ENCODE peak calls at places on chromosomes 13 and 19, in eight cellular contexts. One of them, this sample, is unnamed.

GRCh38 chr13:74136089-74136658 is 2.0 kb upstream of the KLF12 start:
- DNase-seq in RWPE1: peak; percentile 16
- DNase-seq in lower lobe of right lung: no peak
- DNase-seq in AG09319: no peak
- DNase-seq in mammary epithelial cell: peak; percentile 67
- DNase-seq in cardiac fibroblast: peak; percentile 59
- DNase-seq in WTC11: peak; percentile 35
- DNase-seq in cardiac muscle cell: peak; percentile 60
- DNase-seq in this sample: peak; percentile 61

GRCh38 chr13:41651413-41652068 is 194.2 kb downstream of the RGCC start:
- DNase-seq in RWPE1: no peak
- DNase-seq in lower lobe of right lung: no peak
- DNase-seq in AG09319: no peak
- DNase-seq in mammary epithelial cell: peak; percentile 8
- DNase-seq in cardiac fibroblast: peak; percentile 32
- DNase-seq in WTC11: no peak
- DNase-seq in cardiac muscle cell: peak; percentile 19
- DNase-seq in this sample: no peak

GRCh38 chr19:45753548-45753947 is 15.5 kb downstream of the SIX5 start:
- DNase-seq in RWPE1: no peak
- DNase-seq in lower lobe of right lung: no peak
- DNase-seq in AG09319: no peak
- DNase-seq in mammary epithelial cell: no peak
- DNase-seq in cardiac fibroblast: no peak
- DNase-seq in WTC11: peak; percentile 73
- DNase-seq in cardiac muscle cell: no peak
- DNase-seq in this sample: no peak

GRCh38 chr19:3833578-3834348 is 35.1 kb downstream of the ZFR2 start:
- DNase-seq in RWPE1: no peak
- DNase-seq in lower lobe of right lung: no peak
- DNase-seq in AG09319: no peak
- DNase-seq in mammary epithelial cell: no peak
- DNase-seq in cardiac fibroblast: no peak
- DNase-seq in WTC11: no peak
- DNase-seq in cardiac muscle cell: no peak
- DNase-seq in this sample: no peak

GRCh38 chr13:113291997-113292862 is 4.8 kb upstream of the LAMP1 start:
- DNase-seq in RWPE1: no peak
- DNase-seq in lower lobe of right lung: peak; percentile 66
- DNase-seq in AG09319: no peak
- DNase-seq in mammary epithelial cell: peak; percentile 22
- DNase-seq in cardiac fibroblast: peak; percentile 22
- DNase-seq in WTC11: no peak
- DNase-seq in cardiac muscle cell: peak; percentile 27
- DNase-seq in this sample: peak; percentile 3

GRCh38 chr19:42252365-42253244 is 2.3 kb downstream of the ERF start:
- DNase-seq in RWPE1: no peak
- DNase-seq in lower lobe of right lung: no peak
- DNase-seq in AG09319: no peak
- DNase-seq in mammary epithelial cell: peak; percentile 66
- DNase-seq in cardiac fibroblast: peak; percentile 50
- DNase-seq in WTC11: no peak
- DNase-seq in cardiac muscle cell: peak; percentile 68
- DNase-seq in this sample: peak; percentile 66

GRCh38 chr19:14683439-14683838 is 6.4 kb upstream of the ZNF333 start:
- DNase-seq in RWPE1: no peak
- DNase-seq in lower lobe of right lung: no peak
- DNase-seq in AG09319: no peak
- DNase-seq in mammary epithelial cell: no peak
- DNase-seq in cardiac fibroblast: no peak
- DNase-seq in WTC11: no peak
- DNase-seq in cardiac muscle cell: no peak
- DNase-seq in this sample: no peak

GRCh38 chr13:42040730-42041016 is 7.8 kb upstream of the DGKH start:
- DNase-seq in RWPE1: no peak
- DNase-seq in lower lobe of right lung: no peak
- DNase-seq in AG09319: no peak
- DNase-seq in mammary epithelial cell: no peak
- DNase-seq in cardiac fibroblast: no peak
- DNase-seq in WTC11: no peak
- DNase-seq in cardiac muscle cell: no peak
- DNase-seq in this sample: no peak

GRCh38 chr19:3124630-3125029 is 11.2 kb upstream of the GNA15 start:
- DNase-seq in RWPE1: no peak
- DNase-seq in lower lobe of right lung: no peak
- DNase-seq in AG09319: no peak
- DNase-seq in mammary epithelial cell: no peak
- DNase-seq in cardiac fibroblast: no peak
- DNase-seq in WTC11: no peak
- DNase-seq in cardiac muscle cell: no peak
- DNase-seq in this sample: no peak

GRCh38 chr19:5949792-5950305 is 28.1 kb downstream of the RANBP3 start:
- DNase-seq in RWPE1: no peak
- DNase-seq in lower lobe of right lung: peak; percentile 86
- DNase-seq in AG09319: no peak
- DNase-seq in mammary epithelial cell: no peak
- DNase-seq in cardiac fibroblast: no peak
- DNase-seq in WTC11: no peak
- DNase-seq in cardiac muscle cell: no peak
- DNase-seq in this sample: no peak

GRCh38 chr19:19033426-19034203 is at the start of the genes ARMC6 and SUGP2:
- DNase-seq in RWPE1: peak; percentile 97
- DNase-seq in lower lobe of right lung: peak; percentile 90
- DNase-seq in AG09319: peak; percentile 60
- DNase-seq in mammary epithelial cell: peak; percentile 84
- DNase-seq in cardiac fibroblast: peak; percentile 91
- DNase-seq in WTC11: peak; percentile 85
- DNase-seq in cardiac muscle cell: peak; percentile 91
- DNase-seq in this sample: peak; percentile 75

GRCh38 chr19:55362174-55362989 is 678 bp downstream of the GARIN5B start:
- DNase-seq in RWPE1: no peak
- DNase-seq in lower lobe of right lung: no peak
- DNase-seq in AG09319: no peak
- DNase-seq in mammary epithelial cell: no peak
- DNase-seq in cardiac fibroblast: no peak
- DNase-seq in WTC11: no peak
- DNase-seq in cardiac muscle cell: no peak
- DNase-seq in this sample: no peak

GRCh38 chr13:111531505-111531904 is 211.1 kb downstream of the TEX29 start:
- DNase-seq in RWPE1: no peak
- DNase-seq in lower lobe of right lung: no peak
- DNase-seq in AG09319: no peak
- DNase-seq in mammary epithelial cell: no peak
- DNase-seq in cardiac fibroblast: peak; percentile 3
- DNase-seq in WTC11: no peak
- DNase-seq in cardiac muscle cell: peak; percentile 2
- DNase-seq in this sample: peak; percentile 7

GRCh38 chr19:19900124-19900523 is 622 bp upstream of the ZNF93 start:
- DNase-seq in RWPE1: no peak
- DNase-seq in lower lobe of right lung: no peak
- DNase-seq in AG09319: peak; percentile 44
- DNase-seq in mammary epithelial cell: peak; percentile 40
- DNase-seq in cardiac fibroblast: peak; percentile 40
- DNase-seq in WTC11: no peak
- DNase-seq in cardiac muscle cell: peak; percentile 78
- DNase-seq in this sample: peak; percentile 46

GRCh38 chr19:51692065-51692915 is 840 bp upstream of the SPACA6 start:
- DNase-seq in RWPE1: no peak
- DNase-seq in lower lobe of right lung: no peak
- DNase-seq in AG09319: no peak
- DNase-seq in mammary epithelial cell: no peak
- DNase-seq in cardiac fibroblast: no peak
- DNase-seq in WTC11: no peak
- DNase-seq in cardiac muscle cell: no peak
- DNase-seq in this sample: no peak

GRCh38 chr19:41928221-41928683 is at the start of gene ERFL:
- DNase-seq in RWPE1: no peak
- DNase-seq in lower lobe of right lung: no peak
- DNase-seq in AG09319: no peak
- DNase-seq in mammary epithelial cell: no peak
- DNase-seq in cardiac fibroblast: no peak
- DNase-seq in WTC11: no peak
- DNase-seq in cardiac muscle cell: no peak
- DNase-seq in this sample: no peak

DNA sequence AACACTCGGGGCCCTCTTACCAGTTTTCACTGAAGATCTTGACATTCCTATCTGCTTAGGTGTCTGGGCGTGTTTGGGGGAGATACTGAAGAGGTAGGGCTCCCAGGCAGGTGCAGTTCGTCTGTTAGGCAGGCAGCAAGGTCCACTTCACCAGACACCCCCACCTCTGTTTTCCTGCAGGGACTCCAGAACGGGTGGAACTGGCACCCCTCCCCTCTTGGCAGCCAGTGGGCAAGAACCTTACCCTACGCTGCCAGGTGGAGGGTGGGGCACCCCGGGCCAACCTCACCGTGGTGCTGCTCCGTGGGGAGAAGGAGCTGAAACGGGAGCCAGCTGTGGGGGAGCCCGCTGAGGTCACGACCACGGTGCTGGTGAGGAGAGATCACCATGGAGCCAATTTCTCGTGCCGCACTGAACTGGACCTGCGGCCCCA is 3.4 kb upstream of the ICAM4 start:
- DNase-seq in RWPE1: no peak
- DNase-seq in lower lobe of right lung: peak; percentile 80
- DNase-seq in AG09319: no peak
- DNase-seq in mammary epithelial cell: peak; percentile 29
- DNase-seq in cardiac fibroblast: no peak
- DNase-seq in WTC11: no peak
- DNase-seq in cardiac muscle cell: no peak
- DNase-seq in this sample: no peak
- TF ChIP-seq CTCF in RWPE1: no peak
- TF ChIP-seq CTCF in lower lobe of right lung: no peak
- TF ChIP-seq CTCF in AG09319: no peak
- TF ChIP-seq CTCF in mammary epithelial cell: no peak
- TF ChIP-seq CTCF in cardiac fibroblast: no peak
- TF ChIP-seq CTCF in WTC11: no peak
- TF ChIP-seq CTCF in cardiac muscle cell: no peak
- TF ChIP-seq CTCF in this sample: no peak

GRCh38 chr19:10985502-10985901 is 24.7 kb downstream of the SMARCA4 start:
- DNase-seq in RWPE1: no peak
- DNase-seq in lower lobe of right lung: no peak
- DNase-seq in AG09319: no peak
- DNase-seq in mammary epithelial cell: no peak
- DNase-seq in cardiac fibroblast: no peak
- DNase-seq in WTC11: no peak
- DNase-seq in cardiac muscle cell: no peak
- DNase-seq in this sample: no peak
- TF ChIP-seq CTCF in RWPE1: no peak
- TF ChIP-seq CTCF in lower lobe of right lung: no peak
- TF ChIP-seq CTCF in AG09319: no peak
- TF ChIP-seq CTCF in mammary epithelial cell: no peak
- TF ChIP-seq CTCF in cardiac fibroblast: no peak
- TF ChIP-seq CTCF in WTC11: no peak
- TF ChIP-seq CTCF in cardiac muscle cell: no peak
- TF ChIP-seq CTCF in this sample: no peak

GRCh38 chr13:32586022-32586900 is at the start of gene PDS5B:
- DNase-seq in RWPE1: peak; percentile 89
- DNase-seq in lower lobe of right lung: peak; percentile 96
- DNase-seq in AG09319: peak; percentile 87
- DNase-seq in mammary epithelial cell: peak; percentile 93
- DNase-seq in cardiac fibroblast: peak; percentile 98
- DNase-seq in WTC11: peak; percentile 92
- DNase-seq in cardiac muscle cell: peak; percentile 97
- DNase-seq in this sample: peak; percentile 91

GRCh38 chr13:32582991-32583390 is 3.3 kb upstream of the PDS5B start:
- DNase-seq in RWPE1: no peak
- DNase-seq in lower lobe of right lung: no peak
- DNase-seq in AG09319: no peak
- DNase-seq in mammary epithelial cell: no peak
- DNase-seq in cardiac fibroblast: no peak
- DNase-seq in WTC11: no peak
- DNase-seq in cardiac muscle cell: no peak
- DNase-seq in this sample: no peak

GRCh38 chr13:32585625-32586021 is 629 bp upstream of the PDS5B start:
- DNase-seq in RWPE1: no peak
- DNase-seq in lower lobe of right lung: no peak
- DNase-seq in AG09319: no peak
- DNase-seq in mammary epithelial cell: no peak
- DNase-seq in cardiac fibroblast: no peak
- DNase-seq in WTC11: no peak
- DNase-seq in cardiac muscle cell: no peak
- DNase-seq in this sample: no peak

GRCh38 chr13:32587774-32588165 is 1.5 kb downstream of the PDS5B start:
- DNase-seq in RWPE1: no peak
- DNase-seq in lower lobe of right lung: no peak
- DNase-seq in AG09319: peak; percentile 4
- DNase-seq in mammary epithelial cell: peak; percentile 33
- DNase-seq in cardiac fibroblast: no peak
- DNase-seq in WTC11: no peak
- DNase-seq in cardiac muscle cell: no peak
- DNase-seq in this sample: no peak

DNA sequence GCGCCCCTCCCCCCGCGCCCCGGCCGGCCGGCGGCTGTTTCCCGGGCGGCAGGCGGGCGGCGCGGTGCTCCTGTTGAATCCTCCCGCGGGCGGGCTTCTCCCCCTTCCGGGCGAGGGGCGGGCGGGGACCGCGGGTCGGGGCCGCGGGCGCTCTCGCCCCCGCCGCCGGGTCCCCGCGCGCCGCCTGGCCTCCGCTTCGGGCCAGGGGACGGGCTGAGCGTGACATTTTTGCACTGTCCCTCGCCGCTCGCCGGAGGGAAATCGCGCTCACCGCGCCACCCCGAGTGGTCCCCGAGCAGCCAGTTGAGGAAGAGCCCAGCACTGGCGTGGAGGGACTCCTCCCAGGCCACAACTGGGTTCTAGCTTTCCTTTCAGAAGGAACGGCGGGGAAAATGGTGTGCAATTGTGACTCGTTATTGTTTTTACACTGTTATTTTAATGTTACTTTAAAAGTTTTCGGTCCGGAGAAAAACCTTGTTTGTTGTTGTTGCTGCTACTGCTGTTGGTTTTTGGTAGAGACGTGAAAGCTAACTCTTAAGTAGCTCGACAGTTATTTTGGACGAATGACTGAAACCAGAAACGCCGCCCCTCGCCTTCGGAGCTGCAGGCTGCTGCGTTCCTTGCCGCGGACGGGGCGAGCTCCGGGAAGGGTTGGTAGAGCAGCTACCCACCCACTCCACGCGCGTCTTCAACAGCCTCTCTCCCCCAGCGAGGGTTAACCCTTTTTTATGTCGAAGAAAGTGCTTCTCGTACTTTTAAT is 942 bp downstream of the PDS5B start:
- DNase-seq in RWPE1: no peak
- DNase-seq in lower lobe of right lung: peak; percentile 79
- DNase-seq in AG09319: peak; percentile 22
- DNase-seq in mammary epithelial cell: peak; percentile 45
- DNase-seq in cardiac fibroblast: peak; percentile 70
- DNase-seq in WTC11: peak; percentile 70
- DNase-seq in cardiac muscle cell: peak; percentile 75
- DNase-seq in this sample: peak; percentile 54
- TF ChIP-seq CTCF in RWPE1: no peak
- TF ChIP-seq CTCF in lower lobe of right lung: no peak
- TF ChIP-seq CTCF in AG09319: no peak
- TF ChIP-seq CTCF in mammary epithelial cell: no peak
- TF ChIP-seq CTCF in cardiac fibroblast: peak; percentile 1
- TF ChIP-seq CTCF in WTC11: no peak
- TF ChIP-seq CTCF in cardiac muscle cell: no peak
- TF ChIP-seq CTCF in this sample: no peak

DNA sequence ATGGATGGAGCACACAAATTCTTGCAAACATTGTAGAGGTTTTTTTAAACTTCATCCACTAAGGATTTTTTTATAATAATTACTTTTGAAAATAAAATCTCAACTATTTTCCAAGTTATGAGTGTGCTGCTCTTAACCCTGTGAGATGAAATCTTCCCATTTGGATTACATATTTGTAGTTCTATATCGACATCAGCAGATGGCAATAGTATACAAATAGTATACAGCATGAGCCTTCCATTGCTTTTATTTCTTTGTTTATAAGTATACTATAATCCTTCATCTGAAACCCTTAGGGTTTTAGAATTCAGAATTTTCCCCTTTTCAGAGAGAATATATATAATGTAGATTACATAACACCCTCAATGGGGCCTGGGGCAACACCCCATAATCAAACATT is 70.5 kb downstream of the GJA3 start:
- DNase-seq in RWPE1: no peak
- DNase-seq in lower lobe of right lung: no peak
- DNase-seq in AG09319: no peak
- DNase-seq in mammary epithelial cell: no peak
- DNase-seq in cardiac fibroblast: peak; percentile 20
- DNase-seq in WTC11: no peak
- DNase-seq in cardiac muscle cell: no peak
- DNase-seq in this sample: no peak
- TF ChIP-seq CTCF in RWPE1: peak; percentile 25
- TF ChIP-seq CTCF in lower lobe of right lung: no peak
- TF ChIP-seq CTCF in AG09319: no peak
- TF ChIP-seq CTCF in mammary epithelial cell: no peak
- TF ChIP-seq CTCF in cardiac fibroblast: no peak
- TF ChIP-seq CTCF in WTC11: no peak
- TF ChIP-seq CTCF in cardiac muscle cell: peak; percentile 9
- TF ChIP-seq CTCF in this sample: peak; percentile 22

This sample was measured in HFFc6.